ENCODE peak calls at places on chromosomes 1 and 21, in eight cellular contexts. L, S, D, A, U, T, G and J are unnamed samples. For H3K9me3, the result is how much of the 10 kb centered on the place peaks cover.

GRCh38 chr1:27342391-27342777 is 562 bp downstream of the SYTL1 start:
- DNase-seq in G (peak), T (peak), S (peak), D (no peak), L (no peak), A (no peak), U (no peak), J (no peak)

GRCh38 chr21:33541756-33542639 is at the start of gene GART:
- DNase-seq in A (peak), T (peak), S (peak), U (peak), L (peak), D (peak), G (peak), J (peak)

GRCh38 chr1:234520908-234521801 is 42.2 kb upstream of the TARBP1 start:
- DNase-seq in D (no peak), A (no peak), G (no peak), L (no peak), S (no peak), T (no peak), U (no peak), J (no peak)

GRCh38 chr1:19514391-19514831 is 29.1 kb upstream of the CAPZB start:
- DNase-seq in A (peak), T (no peak), L (no peak), G (no peak), U (no peak), D (peak), S (no peak), J (no peak)

GRCh38 chr1:156337052-156337887 is 822 bp downstream of the CCT3 start:
- DNase-seq in G (no peak), U (no peak), S (peak), T (peak), L (no peak), A (no peak), D (no peak), J (no peak)

GRCh38 chr1:29284286-29284960 is 48.1 kb downstream of the PTPRU start:
- DNase-seq in S (no peak), U (no peak), L (no peak), G (no peak), T (no peak), A (no peak), D (no peak), J (no peak)

GRCh38 chr1:225441314-225442119 is 13.7 kb upstream of the LBR start:
- DNase-seq in G (no peak), T (no peak), U (no peak), L (no peak), A (no peak), D (no peak), S (peak), J (no peak)

GRCh38 chr1:15288173-15288926 is 41.3 kb downstream of the FHAD1 start:
- DNase-seq in T (no peak), A (no peak), S (no peak), D (no peak), L (no peak), G (no peak), U (no peak), J (no peak)

GRCh38 chr1:89905391-89906058 is 84.7 kb downstream of the LRRC8D start:
- DNase-seq in D (no peak), U (no peak), S (no peak), L (no peak), G (no peak), T (no peak), A (no peak), J (no peak)

GRCh38 chr1:244654284-244655038 is 1.5 kb downstream of the DESI2 start:
- DNase-seq in D (no peak), U (no peak), A (no peak), G (no peak), L (no peak), S (no peak), T (no peak), J (no peak)

GRCh38 chr1:63004868-63005267 is 220.9 kb downstream of the ATG4C start:
- DNase-seq in S (no peak), G (no peak), D (no peak), T (no peak), A (no peak), U (no peak), L (no peak), J (no peak)

GRCh38 chr1:160206421-160207117 is 1.4 kb downstream of the PEA15 start:
- DNase-seq in G (no peak), U (no peak), A (no peak), L (no peak), T (no peak), D (no peak), S (peak), J (no peak)

GRCh38 chr21:28758042-28758882 is 234.4 kb downstream of the LTN1 start:
- DNase-seq in S (no peak), L (no peak), U (no peak), D (no peak), A (no peak), G (no peak), T (no peak), J (no peak)

GRCh38 chr1:228146761-228147693 is 2.7 kb upstream of the GJC2 start:
- DNase-seq in T (peak), D (no peak), S (no peak), G (no peak), L (peak), U (no peak), A (no peak), J (no peak)

GRCh38 chr1:26530898-26531598 is 1.5 kb downstream of the RPS6KA1 start:
- DNase-seq in A (no peak), D (no peak), U (peak), T (peak), G (no peak), L (no peak), S (peak), J (peak)

GRCh38 chr1:206012086-206012859 is 9.1 kb upstream of the RAB7B start:
- DNase-seq in D (peak), T (no peak), A (peak), S (peak), U (no peak), L (peak), G (peak), J (no peak)

GRCh38 chr1:23140940-23141596 is 27.6 kb downstream of the LUZP1 start:
- DNase-seq in L (no peak), A (no peak), T (no peak), U (no peak), D (no peak), G (no peak), S (no peak), J (no peak)

GRCh38 chr1:121519042-121519755 is 334.4 kb downstream of the SRGAP2C start:
- DNase-seq in G (peak), U (no peak), S (peak), T (peak), L (peak), A (peak), D (peak), J (peak)

GRCh38 chr1:1021010-1021845 is 1.3 kb downstream of the AGRN start:
- DNase-seq in S (no peak), U (no peak), L (no peak), G (no peak), T (peak), D (no peak), A (peak), J (no peak)

GRCh38 chr1:46394108-46394871 is at the start of gene FAAH:
- DNase-seq in A (peak), G (peak), L (peak), S (peak), U (no peak), T (peak), D (no peak), J (no peak)

GRCh38 chr1:163928080-163928479 is 606.3 kb downstream of the NUF2 start:
- DNase-seq in D (no peak), S (no peak), A (no peak), U (no peak), G (no peak), L (no peak), T (no peak), J (no peak)

GRCh38 chr1:6815722-6816121 is 30.5 kb downstream of the CAMTA1 start:
- DNase-seq in S (no peak), D (no peak), G (no peak), T (no peak), A (no peak), L (no peak), U (no peak), J (no peak)

GRCh38 chr1:28297826-28298225 is 31.0 kb upstream of the MED18 start:
- DNase-seq in A (no peak), U (no peak), S (no peak), T (no peak), G (no peak), D (no peak), L (no peak), J (no peak)

GRCh38 chr1:108913105-108913948 is 36.5 kb downstream of the GPSM2 start:
- DNase-seq in D (no peak), T (no peak), S (no peak), U (no peak), L (no peak), A (no peak), G (no peak), J (no peak)

GRCh38 chr21:35198004-35198403 is 148.9 kb upstream of the RUNX1 start:
- DNase-seq in L (no peak), D (no peak), G (no peak), U (no peak), S (no peak), A (no peak), T (no peak), J (peak)

GRCh38 chr1:29697391-29697780 is 461.1 kb downstream of the PTPRU start:
- DNase-seq in T (no peak), D (no peak), L (no peak), A (no peak), G (no peak), S (no peak), U (no peak), J (no peak)

GRCh38 chr1:58346076-58346435 is 200.5 kb downstream of the OMA1 start:
- DNase-seq in U (no peak), T (no peak), S (no peak), G (no peak), L (no peak), D (no peak), A (no peak), J (no peak)

GRCh38 chr1:197799271-197799670 is 24.0 kb upstream of the DENND1B start:
- DNase-seq in G (no peak), T (no peak), A (no peak), L (no peak), S (no peak), D (no peak), U (no peak), J (no peak)

GRCh38 chr1:24762133-24762676 is 17.0 kb downstream of the CLIC4 start:
- DNase-seq in S (no peak), T (no peak), D (no peak), G (no peak), L (no peak), A (no peak), U (no peak), J (no peak)

GRCh38 chr1:161140755-161141400 is 8.4 kb upstream of the DEDD start:
- DNase-seq in A (no peak), D (no peak), L (no peak), T (no peak), U (no peak), S (no peak), G (no peak), J (no peak)

GRCh38 chr1:218600968-218601367 is 255.8 kb downstream of the TGFB2 start:
- DNase-seq in A (no peak), G (no peak), S (no peak), L (no peak), T (no peak), U (no peak), D (no peak), J (no peak)

GRCh38 chr1:173122958-173123852 is 72.5 kb upstream of the TNFSF18 start:
- DNase-seq in L (peak), D (peak), S (no peak), A (peak), T (no peak), G (no peak), U (peak), J (peak)

GRCh38 chr1:39047374-39048229 is 21.5 kb downstream of the NDUFS5 start:
- DNase-seq in T (no peak), S (peak), G (no peak), A (peak), U (no peak), D (peak), L (peak), J (no peak)

GRCh38 chr1:22883406-22883805 is 89.3 kb downstream of the LACTBL1 start:
- DNase-seq in S (no peak), U (no peak), L (no peak), A (no peak), D (no peak), G (no peak), T (no peak), J (no peak)

GRCh38 chr1:162141273-162142023 is 72.0 kb downstream of the NOS1AP start:
- DNase-seq in T (no peak), U (no peak), A (no peak), S (no peak), L (no peak), D (no peak), G (no peak), J (no peak)

GRCh38 chr1:34602907-34603306 is 151.9 kb upstream of the GJB5 start:
- DNase-seq in U (no peak), S (no peak), L (no peak), G (no peak), T (no peak), A (no peak), D (no peak), J (no peak)

GRCh38 chr1:31877544-31877943 is 60.6 kb downstream of the PTP4A2 start:
- DNase-seq in D (no peak), A (no peak), G (no peak), U (no peak), L (no peak), S (no peak), T (no peak), J (no peak)

GRCh38 chr1:31875636-31876236 is 59.9 kb upstream of the SPOCD1 start:
- DNase-seq in L (no peak), D (no peak), T (no peak), U (no peak), S (no peak), G (no peak), A (no peak), J (no peak)

GRCh38 chr1:31879981-31880608 is 58.1 kb downstream of the PTP4A2 start:
- DNase-seq in L (no peak), A (no peak), S (peak), U (no peak), D (no peak), G (no peak), T (no peak), J (no peak)

GRCh38 chr1:31880957-31881697 is 57.0 kb downstream of the PTP4A2 start:
- DNase-seq in S (peak), G (no peak), D (no peak), L (no peak), T (no peak), A (no peak), U (no peak), J (no peak)

DNA sequence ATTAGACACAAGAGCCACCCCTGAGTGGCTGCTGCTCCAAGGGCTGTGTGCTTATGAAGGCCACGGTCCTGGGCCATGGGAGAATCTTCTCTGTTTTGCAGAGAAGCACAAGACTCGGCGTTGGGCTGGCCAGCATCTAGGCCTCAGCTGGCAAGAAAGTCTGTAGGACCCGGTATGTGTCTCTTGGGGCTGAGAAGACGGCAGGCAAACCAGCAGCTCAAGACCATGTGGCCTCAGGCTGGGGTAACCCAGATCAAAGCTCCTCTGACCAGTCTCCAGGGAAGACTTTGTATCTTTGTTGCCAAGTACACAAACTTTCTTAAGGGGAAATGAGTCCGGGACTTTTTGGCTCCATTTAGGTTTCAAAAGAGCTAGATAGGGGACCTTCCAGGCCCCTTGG is 60.1 kb downstream of the PTP4A2 start:
- DNase-seq in A (peak), L (no peak), U (no peak), T (no peak), D (no peak), S (no peak), G (no peak), J (no peak)
- H3K9me3 ChIP-seq in A (under half), L (under half), U (under half), T (under half), D (under half), S (under half), G (under half), J (under half)

GRCh38 chr21:8998946-8999681 is 1522.3 kb upstream of the TPTE start:
- DNase-seq in L (no peak), G (no peak), A (no peak), S (no peak), U (no peak), D (no peak), T (no peak), J (peak)
- H3K9me3 ChIP-seq in L (under half), G (under half), A (under half), S (half or more), U (half or more), D (under half), T (under half), J (under half)

GRCh38 chr21:31482460-31482859 is 138.4 kb upstream of the TIAM1 start:
- DNase-seq in U (no peak), G (no peak), S (no peak), T (no peak), L (no peak), D (no peak), A (no peak), J (no peak)

GRCh38 chr21:31480228-31480627 is 136.2 kb upstream of the TIAM1 start:
- DNase-seq in G (no peak), A (no peak), T (no peak), S (no peak), D (no peak), U (no peak), L (no peak), J (no peak)

GRCh38 chr21:31479714-31480113 is 135.7 kb upstream of the TIAM1 start:
- DNase-seq in S (no peak), D (no peak), L (no peak), U (no peak), A (no peak), T (no peak), G (no peak), J (no peak)

GRCh38 chr21:31489014-31489413 is 145.0 kb upstream of the TIAM1 start:
- DNase-seq in L (no peak), D (no peak), S (no peak), G (no peak), A (no peak), U (no peak), T (no peak), J (no peak)

DNA sequence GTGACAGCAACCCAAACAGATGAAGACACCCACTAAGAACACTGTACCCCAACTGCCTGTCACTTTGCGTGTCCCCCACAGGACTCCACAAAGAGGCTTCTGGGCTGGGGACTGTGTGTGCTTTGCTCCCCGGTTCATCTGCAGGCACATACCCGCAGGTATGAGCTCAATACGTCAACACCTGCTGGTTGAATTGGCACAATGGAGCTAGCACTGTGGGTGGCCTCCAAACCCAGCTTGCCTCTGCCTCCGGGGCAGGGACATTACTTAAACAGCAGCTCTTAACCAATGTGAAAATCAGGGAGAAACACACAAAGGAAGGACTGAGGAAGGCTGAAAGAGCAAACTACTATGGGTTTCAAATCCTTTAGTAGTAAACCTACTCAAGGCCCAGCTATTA is 140.2 kb upstream of the TIAM1 start:
- DNase-seq in S (no peak), T (no peak), A (no peak), L (no peak), G (no peak), D (no peak), U (peak), J (no peak)
- H3K9me3 ChIP-seq in S (under half), T (under half), A (under half), L (under half), G (under half), D (under half), U (under half), J (under half)

DNA sequence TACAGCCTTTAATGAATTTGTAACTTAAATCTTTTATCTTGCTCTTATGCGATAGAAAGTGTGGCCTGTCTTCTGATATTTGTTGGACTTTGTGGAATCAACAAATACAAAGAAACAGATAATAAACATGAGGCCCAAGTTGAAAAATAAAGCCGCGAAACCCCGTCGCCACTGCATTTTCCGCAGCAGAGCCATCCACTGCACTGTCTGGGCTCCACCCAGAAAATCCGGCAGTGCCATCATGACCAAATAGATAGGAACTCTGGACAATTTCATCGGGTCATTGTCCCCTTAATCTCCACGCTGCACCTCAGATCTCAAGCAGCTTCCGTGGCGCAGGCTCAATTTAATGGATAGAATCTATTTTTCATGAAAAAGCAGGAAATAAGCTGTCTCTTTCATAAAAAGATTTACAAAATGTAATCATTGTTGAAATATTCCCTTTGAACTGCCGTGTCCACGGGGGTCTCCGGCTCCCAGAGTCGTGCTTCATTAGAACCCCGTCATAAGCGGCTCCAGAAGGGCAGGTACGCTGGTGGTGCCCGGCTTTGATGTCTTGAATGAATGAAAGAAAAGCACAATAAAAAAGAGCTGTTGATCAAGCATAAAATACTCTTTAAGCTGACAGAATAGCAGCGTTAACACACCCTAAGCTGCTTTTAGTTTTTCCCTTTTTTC is 277.5 kb downstream of the TM2D1 start:
- DNase-seq in L (no peak), D (no peak), G (no peak), S (no peak), U (no peak), T (no peak), A (no peak), J (no peak)
- H3K9me3 ChIP-seq in L (under half), D (under half), G (under half), S (under half), U (under half), T (under half), A (under half), J (under half)

GRCh38 chr1:248625166-248625565 is 9.7 kb downstream of the OR2T11 start:
- DNase-seq in U (no peak), T (no peak), L (no peak), G (no peak), S (no peak), D (no peak), A (no peak), J (no peak)

GRCh38 chr1:248627971-248628844 is 6.7 kb downstream of the OR2T11 start:
- DNase-seq in S (no peak), G (no peak), U (no peak), L (no peak), A (no peak), T (no peak), D (no peak), J (no peak)

GRCh38 chr1:248631354-248632041 is 3.4 kb downstream of the OR2T11 start:
- DNase-seq in L (no peak), G (no peak), U (no peak), D (no peak), A (no peak), S (no peak), T (no peak), J (no peak)

GRCh38 chr1:248625971-248626370 is 8.9 kb downstream of the OR2T11 start:
- DNase-seq in D (no peak), U (no peak), S (no peak), G (no peak), A (no peak), T (no peak), L (no peak), J (no peak)

DNA sequence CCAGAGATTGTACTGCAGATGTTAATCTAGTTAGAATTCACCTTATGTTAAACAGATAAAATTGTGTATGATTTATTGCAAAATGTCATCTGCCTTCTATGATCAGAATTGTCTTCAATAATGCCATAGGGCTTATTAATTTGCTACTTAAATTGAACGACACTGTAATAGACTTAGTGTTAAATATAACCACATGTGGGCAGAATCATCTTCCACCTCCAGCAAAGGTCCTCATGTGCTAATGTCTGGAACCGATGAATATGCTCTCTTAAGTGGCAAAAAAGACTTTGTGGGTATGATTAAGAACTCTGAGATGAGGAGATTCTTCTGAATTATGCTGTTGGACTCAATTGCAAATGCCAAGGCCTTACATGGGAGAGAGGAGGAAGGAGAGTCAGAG is 4.3 kb downstream of the OR2T11 start:
- DNase-seq in D (no peak), T (no peak), A (no peak), G (no peak), L (no peak), S (no peak), U (no peak), J (no peak)
- H3K9me3 ChIP-seq in D (under half), T (under half), A (under half), G (under half), L (under half), S (under half), U (half or more), J (under half)